ENCODE peak calls at places on chromosomes 16 and 17, in five cellular contexts. J is dorsolateral prefrontal cortex, G is AG04450, T is thyroid gland, M is nephron progenitor cell. U is an unnamed sample.

GRCh38 chr16:83115491-83116232 is 488.9 kb downstream of the CDH13 start:
- DNase-seq in T (no peak), G (no peak), M (no peak), J (no peak), U (no peak)

GRCh38 chr16:12609937-12610699 is 193.6 kb downstream of the CPPED1 start:
- DNase-seq in J (no peak), M (no peak), T (peak), G (no peak), U (no peak)

GRCh38 chr17:44361292-44362055 is 2.2 kb downstream of the FAM171A2 start:
- DNase-seq in T (no peak), J (no peak), M (no peak), G (no peak), U (no peak)

GRCh38 chr16:52709286-52709685 is 162.3 kb upstream of the TOX3 start:
- DNase-seq in M (no peak), J (no peak), T (no peak), G (no peak), U (no peak)

GRCh38 chr17:65463242-65463641 is 98.2 kb downstream of the AXIN2 start:
- DNase-seq in T (peak), M (no peak), J (no peak), G (no peak), U (no peak)

GRCh38 chr17:40602445-40603443 is 37.5 kb upstream of the CCR7 start:
- DNase-seq in J (no peak), T (no peak), M (no peak), G (no peak), U (no peak)

GRCh38 chr16:66357523-66357928 is 9.0 kb upstream of the CDH5 start:
- DNase-seq in T (peak), G (peak), J (no peak), M (peak), U (peak)

GRCh38 chr16:56202036-56202435 is 10.7 kb downstream of the GNAO1 start:
- DNase-seq in M (no peak), G (no peak), J (no peak), T (no peak), U (no peak)

GRCh38 chr16:30068750-30069574 is 3.4 kb downstream of the ALDOA start:
- DNase-seq in J (no peak), T (no peak), M (no peak), G (no peak), U (no peak)

GRCh38 chr16:85357323-85357722 is 245.1 kb upstream of the CIBAR2 start:
- DNase-seq in J (no peak), T (no peak), G (no peak), M (no peak), U (no peak)

GRCh38 chr17:74125160-74125559 is 78.3 kb upstream of the RPL38 start:
- DNase-seq in G (no peak), J (no peak), M (no peak), T (no peak), U (no peak)

GRCh38 chr16:85594621-85595298 is 18.4 kb upstream of the GSE1 start:
- DNase-seq in J (no peak), T (no peak), M (no peak), G (no peak), U (no peak)

GRCh38 chr17:50534222-50534978 is 1.9 kb downstream of the EPN3 start:
- DNase-seq in T (peak), J (no peak), G (no peak), M (no peak), U (no peak)

GRCh38 chr16:14315683-14316320 is 244.7 kb downstream of the MRTFB start:
- DNase-seq in G (no peak), T (no peak), J (no peak), M (no peak), U (no peak)

GRCh38 chr17:56038136-56038535 is 115.1 kb upstream of the ANKFN1 start:
- DNase-seq in T (no peak), J (no peak), G (no peak), M (peak), U (no peak)

GRCh38 chr16:56042416-56042815 is 148.9 kb upstream of the GNAO1 start:
- DNase-seq in J (no peak), T (no peak), M (no peak), G (no peak), U (no peak)

GRCh38 chr16:57899771-57900661 is 70.9 kb downstream of the CNGB1 start:
- DNase-seq in J (peak), T (peak), M (peak), G (peak), U (peak)

GRCh38 chr17:59547131-59547915 is 18.1 kb upstream of the DHX40 start:
- DNase-seq in M (no peak), G (no peak), J (no peak), T (no peak), U (no peak)

GRCh38 chr17:21194210-21194609 is 19.8 kb downstream of the TMEM11 start:
- DNase-seq in M (no peak), T (peak), G (no peak), J (no peak), U (no peak)

GRCh38 chr17:31250229-31250628 is 46.8 kb downstream of the OMG start:
- DNase-seq in T (no peak), J (no peak), M (no peak), G (no peak), U (no peak)

GRCh38 chr17:31561469-31562412 is 170.3 kb downstream of the RAB11FIP4 start:
- DNase-seq in G (no peak), J (no peak), T (no peak), M (peak), U (no peak)

GRCh38 chr17:83194761-83195329 is 115.4 kb downstream of the METRNL start:
- DNase-seq in T (no peak), J (no peak), M (no peak), G (no peak), U (no peak)

GRCh38 chr17:82917656-82918345 is 78.0 kb upstream of the ZNF750 start:
- DNase-seq in J (no peak), G (no peak), T (peak), M (peak), U (no peak)

GRCh38 chr17:73934696-73935095 is 268.8 kb upstream of the RPL38 start:
- DNase-seq in T (no peak), M (no peak), J (no peak), G (no peak), U (no peak)

GRCh38 chr16:80440691-80441090 is 100.1 kb upstream of the DYNLRB2 start:
- DNase-seq in M (no peak), T (no peak), J (no peak), G (no peak), U (no peak)

GRCh38 chr17:68288804-68289203 is 2.1 kb downstream of the SLC16A6 start:
- DNase-seq in M (no peak), T (no peak), J (no peak), G (no peak), U (no peak)

GRCh38 chr17:56292628-56293027 is 139.4 kb downstream of the ANKFN1 start:
- DNase-seq in G (no peak), J (no peak), T (no peak), M (no peak), U (no peak)

GRCh38 chr16:25893332-25893731 is 201.6 kb downstream of the HS3ST4 start:
- DNase-seq in M (no peak), J (no peak), G (no peak), T (no peak), U (no peak)

GRCh38 chr17:57107498-57108101 is 22.6 kb downstream of the AKAP1 start:
- DNase-seq in J (no peak), M (no peak), G (no peak), T (peak), U (no peak)

GRCh38 chr17:31294231-31294630 is 2.8 kb downstream of the OMG start:
- DNase-seq in M (no peak), T (no peak), G (no peak), J (no peak), U (no peak)

GRCh38 chr16:19555938-19556778 is 655 bp downstream of the VPS35L start:
- DNase-seq in T (no peak), M (peak), G (no peak), J (no peak), U (peak)

GRCh38 chr17:19003966-19004600 is 481 bp downstream of the FAM83G start:
- DNase-seq in J (no peak), T (peak), G (no peak), M (peak), U (no peak)

GRCh38 chr17:63798572-63799113 is 24.7 kb downstream of the DDX42 start:
- DNase-seq in J (no peak), T (no peak), M (no peak), G (no peak), U (peak)

GRCh38 chr16:87418644-87419043 is 26.5 kb downstream of the MAP1LC3B start:
- DNase-seq in T (no peak), M (no peak), J (no peak), G (no peak), U (no peak)

GRCh38 chr16:87421369-87421912 is 29.3 kb downstream of the MAP1LC3B start:
- DNase-seq in M (no peak), J (no peak), T (no peak), G (no peak), U (no peak)

GRCh38 chr16:87422106-87422505 is 30.0 kb downstream of the MAP1LC3B start:
- DNase-seq in J (no peak), G (no peak), M (no peak), T (no peak), U (no peak)

GRCh38 chr16:87419971-87420370 is 27.8 kb downstream of the MAP1LC3B start:
- DNase-seq in T (no peak), J (no peak), G (no peak), M (no peak), U (no peak)

GRCh38 chr16:87420401-87421368 is 28.5 kb downstream of the MAP1LC3B start:
- DNase-seq in T (no peak), J (no peak), M (no peak), G (no peak), U (no peak)
- TF ChIP-seq CTCF in T (no peak), J (no peak), M (no peak), G (no peak), U (peak)

DNA sequence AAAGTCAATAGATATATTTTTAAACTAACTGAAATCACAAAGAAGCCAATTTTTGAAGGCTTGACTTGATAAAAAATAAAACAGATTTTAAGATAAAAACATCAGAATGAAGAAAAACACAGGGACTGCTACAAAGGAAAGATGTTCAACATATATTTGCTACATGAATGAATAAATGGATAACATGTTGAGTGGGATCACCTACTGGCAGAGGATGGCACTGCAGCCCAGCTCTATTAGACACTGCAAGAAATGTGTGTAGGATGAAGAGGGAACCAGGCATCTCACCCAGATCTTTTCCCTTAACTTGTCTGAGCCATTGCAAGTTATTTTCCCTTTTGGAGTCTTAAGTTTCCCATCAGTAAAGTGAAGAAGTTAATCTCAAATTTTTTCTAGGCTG is 4.2 kb downstream of the AIPL1 start:
- DNase-seq in J (no peak), M (no peak), T (no peak), G (no peak), U (no peak)
- TF ChIP-seq CTCF in J (no peak), M (no peak), T (no peak), G (peak), U (peak)

DNA sequence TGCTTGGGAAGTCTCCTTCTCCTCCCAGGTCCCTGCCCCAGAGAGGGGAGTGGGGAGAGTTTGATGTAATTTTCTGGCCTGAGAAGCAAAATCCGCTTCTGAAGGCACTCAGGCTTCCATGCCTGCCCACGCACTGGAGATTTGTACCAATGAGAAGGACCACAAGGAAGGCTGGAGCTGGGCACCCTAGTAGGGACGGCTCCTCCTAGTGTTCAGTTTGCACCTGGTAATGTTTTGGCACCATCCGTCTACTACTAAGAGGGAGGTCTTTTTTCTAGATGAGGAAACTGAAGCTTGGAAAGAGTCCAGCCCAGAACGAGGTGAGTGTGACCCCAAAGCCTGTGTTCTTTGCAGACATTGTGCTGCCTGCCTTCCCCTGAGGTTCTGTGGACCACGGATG is 83.6 kb upstream of the NLRP1 start:
- DNase-seq in G (no peak), M (no peak), T (no peak), J (no peak), U (no peak)
- TF ChIP-seq CTCF in G (no peak), M (no peak), T (no peak), J (no peak), U (peak)

GRCh38 chr16:2770057-2770780 is 6.9 kb downstream of the ELOB start:
- DNase-seq in T (no peak), G (no peak), J (no peak), M (no peak), U (no peak)
- TF ChIP-seq CTCF in T (no peak), G (no peak), J (no peak), M (no peak), U (peak)

GRCh38 chr17:6046431-6046830 is 23.7 kb upstream of the WSCD1 start:
- DNase-seq in T (no peak), M (no peak), J (no peak), G (no peak), U (no peak)

GRCh38 chr17:6044261-6044660 is 25.9 kb upstream of the WSCD1 start:
- DNase-seq in G (no peak), M (no peak), J (no peak), T (no peak), U (no peak)

GRCh38 chr17:6047966-6048365 is 22.2 kb upstream of the WSCD1 start:
- DNase-seq in M (no peak), J (no peak), G (no peak), T (no peak), U (no peak)

GRCh38 chr17:6043405-6043804 is 26.8 kb upstream of the WSCD1 start:
- DNase-seq in G (no peak), J (no peak), M (no peak), T (no peak), U (no peak)

DNA sequence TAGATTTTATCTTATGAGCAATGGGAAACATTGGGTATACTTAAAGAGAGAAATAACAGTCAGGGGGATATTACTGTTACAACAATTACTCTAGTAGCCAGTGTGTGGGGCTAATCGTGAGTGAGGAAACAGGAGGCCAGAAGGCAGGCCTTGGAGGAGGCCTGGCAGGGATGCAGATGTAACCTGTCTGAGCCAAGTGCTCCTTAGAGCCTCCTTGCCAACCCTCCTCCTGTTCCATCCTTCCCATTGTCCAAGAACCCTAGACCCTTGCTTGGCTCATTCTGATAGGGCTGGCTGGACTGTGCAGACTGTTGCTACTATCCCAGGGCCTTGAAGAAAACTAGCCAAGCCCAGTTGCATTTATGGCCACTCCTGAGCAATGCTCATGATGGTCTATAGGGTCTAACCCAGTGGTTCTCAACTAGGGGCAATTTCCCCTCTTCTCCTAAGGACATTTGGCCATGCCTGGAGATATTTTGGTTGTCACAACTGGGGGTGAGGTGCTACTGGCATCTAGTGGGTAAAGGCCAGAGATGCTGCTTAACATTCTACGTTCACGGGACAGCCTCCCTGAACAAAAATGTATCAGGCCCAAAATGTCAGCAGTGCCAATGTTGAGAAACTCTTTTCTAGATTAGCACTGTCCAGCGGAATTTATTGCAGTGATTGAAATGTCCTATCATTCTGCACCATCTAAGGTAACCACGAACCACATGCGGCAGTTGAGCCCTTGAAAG is 24.4 kb upstream of the WSCD1 start:
- DNase-seq in G (no peak), M (no peak), J (no peak), T (no peak), U (no peak)
- TF ChIP-seq CTCF in G (no peak), M (no peak), J (no peak), T (no peak), U (no peak)

DNA sequence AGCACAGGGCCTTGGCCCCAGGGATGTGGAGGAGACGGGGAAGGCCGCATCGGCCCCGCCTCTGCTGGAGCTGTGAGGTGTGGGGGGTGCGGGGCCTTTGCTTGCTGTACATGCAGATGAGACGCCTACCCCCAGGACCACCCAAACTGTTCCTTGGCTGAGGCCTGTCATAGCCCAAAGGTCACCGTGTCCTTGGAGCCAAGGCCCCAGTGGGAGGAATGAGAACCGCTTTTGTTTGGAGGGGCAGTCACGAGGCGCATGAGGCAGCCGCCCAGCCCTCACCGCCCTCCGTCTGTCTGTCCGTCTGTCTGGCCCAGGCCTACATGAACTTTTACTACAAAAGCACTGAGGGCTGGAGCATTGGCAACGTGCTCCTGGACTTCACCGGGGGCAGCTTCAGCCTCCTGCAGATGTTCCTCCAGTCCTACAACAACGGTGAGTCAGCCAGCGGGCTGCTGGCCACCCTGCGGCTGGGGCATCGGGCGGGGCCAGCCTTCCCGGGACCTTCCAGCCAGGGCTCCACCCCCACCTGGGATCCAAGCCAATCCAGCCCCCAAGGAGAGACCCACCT is 8.8 kb downstream of the TAX1BP3 start:
- DNase-seq in G (peak), T (peak), M (no peak), J (peak), U (peak)
- TF ChIP-seq CTCF in G (peak), T (no peak), M (no peak), J (no peak), U (no peak)

GRCh38 chr17:38343608-38343980 is at the start of gene GPR179:
- DNase-seq in T (no peak), J (no peak), M (no peak), G (no peak), U (no peak)

GRCh38 chr17:38341035-38341721 is 2.6 kb downstream of the GPR179 start:
- DNase-seq in M (no peak), J (peak), G (no peak), T (peak), U (no peak)

GRCh38 chr17:38345743-38346142 is 2.0 kb upstream of the GPR179 start:
- DNase-seq in G (no peak), T (no peak), M (no peak), J (no peak), U (no peak)

GRCh38 chr17:38344127-38344745 is 480 bp upstream of the GPR179 start:
- DNase-seq in J (no peak), G (no peak), M (no peak), T (no peak), U (no peak)

GRCh38 chr17:38342886-38343607 is 709 bp downstream of the GPR179 start:
- DNase-seq in G (no peak), T (no peak), J (no peak), M (no peak), U (no peak)
- TF ChIP-seq CTCF in G (no peak), T (no peak), J (no peak), M (no peak), U (no peak)

GRCh38 chr17:80339118-80339517 is 75.8 kb upstream of the ENDOV start:
- DNase-seq in T (no peak), J (no peak), M (no peak), G (no peak), U (no peak)
- TF ChIP-seq CTCF in T (no peak), J (no peak), M (no peak), G (no peak), U (no peak)

GRCh38 chr17:77266891-77267341 is 126.1 kb downstream of the SEC14L1 start:
- DNase-seq in T (no peak), J (no peak), G (no peak), M (no peak), U (no peak)
- TF ChIP-seq CTCF in T (no peak), J (no peak), G (peak), M (no peak), U (peak)

GRCh38 chr16:31298958-31299357 is 39.2 kb downstream of the ITGAM start:
- DNase-seq in T (no peak), J (no peak), M (no peak), G (no peak), U (no peak)
- TF ChIP-seq CTCF in T (peak), J (no peak), M (no peak), G (peak), U (peak)